ENCODE peak calls at places on chromosomes 5 and 9, in ten cellular contexts. I, L, Y, X, J, E, U, O, A and K are unnamed samples.
A peak's percentile ranks its signal among the peaks of the same experiment; 100 is the strongest.

GRCh38 chr9:120974181-120974580 is 47.6 kb upstream of the TRAF1 start:
- DNase-seq in Y (no peak), E (no peak), X (no peak), U (peak; percentile 11), J (no peak), I (no peak), A (no peak), O (no peak), L (no peak), K (no peak)

GRCh38 chr9:126986506-126986951 is 71.9 kb downstream of the RALGPS1 start:
- DNase-seq in I (no peak), O (no peak), A (no peak), J (no peak), Y (peak; percentile 44), U (no peak), L (no peak), E (no peak), X (no peak), K (no peak)

GRCh38 chr9:134182554-134183219 is 18.3 kb upstream of the RNU6ATAC start:
- DNase-seq in J (no peak), Y (peak; percentile 19), E (no peak), X (peak; percentile 50), U (no peak), A (no peak), O (peak; percentile 37), I (no peak), L (no peak), K (peak; percentile 1)

GRCh38 chr5:124908603-124909451 is 162.4 kb upstream of the ZNF608 start:
- DNase-seq in E (no peak), L (no peak), Y (peak; percentile 45), X (no peak), I (no peak), J (peak; percentile 36), U (no peak), O (no peak), A (peak; percentile 52), K (no peak)

GRCh38 chr5:74977475-74977874 is 74.9 kb downstream of the GCNT4 start:
- DNase-seq in U (no peak), X (no peak), I (no peak), Y (no peak), O (no peak), J (no peak), A (no peak), L (no peak), E (no peak), K (no peak)

GRCh38 chr5:112886975-112887374 is 25.9 kb downstream of the SRP19 start:
- DNase-seq in L (no peak), E (no peak), A (no peak), O (no peak), I (no peak), J (no peak), U (no peak), X (no peak), Y (no peak), K (no peak)

GRCh38 chr9:99235874-99236627 is 14.0 kb downstream of the SEC61B start:
- DNase-seq in J (no peak), L (no peak), I (no peak), X (no peak), Y (no peak), O (no peak), A (no peak), U (no peak), E (no peak), K (no peak)

GRCh38 chr5:83029912-83030311 is 47.3 kb downstream of the TMEM167A start:
- DNase-seq in X (no peak), L (no peak), U (peak; percentile 68), O (no peak), J (no peak), A (no peak), I (no peak), Y (peak; percentile 54), E (no peak), K (no peak)

GRCh38 chr9:76893395-76893932 is 12.4 kb downstream of the PRUNE2 start:
- DNase-seq in E (no peak), A (no peak), O (no peak), U (no peak), X (no peak), J (no peak), Y (no peak), L (no peak), I (no peak), K (peak; percentile 22)

GRCh38 chr5:76291305-76292077 is 111.6 kb upstream of the IQGAP2 start:
- DNase-seq in X (no peak), J (no peak), E (peak; percentile 53), U (no peak), L (no peak), I (peak; percentile 23), A (peak; percentile 60), O (no peak), Y (no peak), K (no peak)

GRCh38 chr5:32708949-32709348 is 2.2 kb upstream of the NPR3 start:
- DNase-seq in O (no peak), I (no peak), A (no peak), X (peak; percentile 60), J (peak; percentile 47), U (no peak), L (no peak), Y (no peak), E (no peak), K (no peak)

GRCh38 chr9:16521868-16522381 is 348.5 kb downstream of the BNC2 start:
- DNase-seq in A (no peak), Y (peak; percentile 96), O (no peak), L (no peak), X (no peak), U (peak; percentile 40), E (no peak), J (no peak), I (peak; percentile 38), K (peak; percentile 42)

GRCh38 chr5:120823316-120823715 is 359.2 kb downstream of the PRR16 start:
- DNase-seq in O (no peak), Y (no peak), I (no peak), X (no peak), A (no peak), E (no peak), J (no peak), L (no peak), U (no peak), K (no peak)

GRCh38 chr5:145568581-145568980 is 266.6 kb downstream of the PRELID2 start:
- DNase-seq in L (no peak), A (no peak), X (no peak), J (no peak), I (no peak), E (no peak), U (no peak), O (no peak), Y (peak; percentile 46), K (no peak)

DNA sequence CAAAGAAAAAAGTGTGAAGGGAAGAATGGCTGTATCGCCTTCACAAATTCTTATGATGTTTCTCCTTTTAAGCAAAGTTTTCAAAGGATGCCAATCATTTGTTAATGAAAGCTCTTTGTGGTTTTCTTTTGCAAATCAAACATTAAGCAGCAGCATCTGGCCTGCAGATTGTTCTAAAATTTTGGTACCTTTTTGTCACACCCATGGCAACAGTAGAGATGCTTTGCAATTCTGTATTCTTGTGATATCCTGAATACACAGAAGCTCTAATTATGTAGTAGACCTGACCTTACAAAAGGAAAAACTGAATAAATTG is 79.8 kb downstream of the CDO1 start:
- DNase-seq in U (no peak), E (no peak), A (no peak), J (no peak), Y (no peak), X (no peak), I (no peak), L (no peak), O (no peak), K (no peak)
- TF ChIP-seq CTCF in U (no peak), E (no peak), A (no peak), J (no peak), Y (no peak), X (no peak), I (no peak), L (no peak), O (no peak), K (no peak)

GRCh38 chr9:27445057-27445990 is 78.8 kb upstream of the IFNK start:
- DNase-seq in E (no peak), I (no peak), A (no peak), Y (no peak), O (no peak), X (no peak), L (no peak), U (no peak), J (peak; percentile 52), K (no peak)
- H3K27ac ChIP-seq in E (no peak overlapping the region), I (no peak overlapping the region), A (no peak overlapping the region), Y (no peak overlapping the region), O (no peak overlapping the region), X (no peak overlapping the region), L (no peak overlapping the region), U (no peak overlapping the region), J (peak overlapping the region; percentile 59), K (no peak overlapping the region)

GRCh38 chr9:128104171-128104618 is 23.3 kb downstream of the PTGES2 start:
- DNase-seq in O (no peak), A (peak; percentile 87), E (no peak), Y (no peak), X (no peak), L (peak; percentile 80), J (no peak), U (no peak), I (no peak), K (peak; percentile 88)
- H3K36me3 ChIP-seq in O (peaks cover 85% of the 10 kb centered on the region), A (peaks cover 82% of the 10 kb centered on the region), E (peaks cover 31% of the 10 kb centered on the region), Y (peaks cover 19% of the 10 kb centered on the region), X (peaks cover 63% of the 10 kb centered on the region), L (no peaks in the 10 kb centered on the region), J (no peaks in the 10 kb centered on the region), U (peaks cover 75% of the 10 kb centered on the region), I (peaks cover 8% of the 10 kb centered on the region), K (peaks cover 80% of the 10 kb centered on the region)

GRCh38 chr9:18317896-18318295 is 156.1 kb upstream of the ADAMTSL1 start:
- DNase-seq in O (no peak), A (no peak), Y (peak; percentile 32), U (no peak), J (no peak), L (no peak), I (no peak), X (no peak), E (no peak), K (no peak)

GRCh38 chr9:18314321-18314720 is 159.6 kb upstream of the ADAMTSL1 start:
- DNase-seq in A (no peak), X (no peak), I (no peak), L (no peak), O (no peak), Y (no peak), U (no peak), J (no peak), E (no peak), K (no peak)

GRCh38 chr9:18325337-18326011 is 148.5 kb upstream of the ADAMTSL1 start:
- DNase-seq in E (no peak), L (no peak), U (no peak), Y (peak; percentile 53), X (no peak), J (no peak), O (no peak), I (no peak), A (no peak), K (no peak)

GRCh38 chr9:18324928-18325327 is 149.0 kb upstream of the ADAMTSL1 start:
- DNase-seq in E (no peak), X (no peak), J (no peak), L (no peak), I (no peak), U (no peak), Y (no peak), O (no peak), A (no peak), K (no peak)

DNA sequence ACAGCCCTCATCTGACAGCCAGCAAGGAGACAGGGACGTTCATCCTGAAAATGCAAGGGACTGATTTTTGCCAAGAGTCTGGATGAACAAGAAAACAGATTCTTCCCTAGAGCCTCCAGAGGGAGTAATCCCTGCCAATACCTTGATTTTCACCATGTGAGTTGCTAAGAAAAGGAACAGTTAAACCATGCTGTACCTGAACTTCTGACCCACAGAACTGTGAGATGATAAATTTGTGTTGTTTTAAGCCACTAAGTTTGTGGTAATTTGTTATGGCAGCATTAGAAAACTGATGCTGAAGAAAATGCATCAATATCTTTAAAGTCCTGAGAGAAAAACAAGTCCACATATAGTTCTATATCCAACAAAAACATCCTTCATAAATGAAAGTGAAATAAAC is 153.9 kb upstream of the ADAMTSL1 start:
- DNase-seq in J (no peak), Y (no peak), I (no peak), A (no peak), E (no peak), X (no peak), O (no peak), L (no peak), U (no peak), K (no peak)
- TF ChIP-seq CTCF in J (no peak), Y (no peak), I (no peak), A (no peak), E (no peak), X (peak; percentile 35), O (no peak), L (no peak), U (peak; percentile 33), K (no peak)